ENCODE peak calls at places on chromosomes 6 and 20, in seven cellular contexts. One of them, this sample, is unnamed.

GRCh38 chr6:100488231-100488630 is 23.5 kb upstream of the SIM1 start:
- DNase-seq in effector memory CD8-positive, alpha-beta T cell: no peak
- DNase-seq in LoVo: no peak
- DNase-seq in Right ventricle myocardium superior: no peak
- DNase-seq in CD8-positive, alpha-beta T cell: no peak
- DNase-seq in amygdala: no peak
- DNase-seq in foreskin melanocyte: no peak
- DNase-seq in this sample: no peak

GRCh38 chr20:48419173-48419572 is 408.6 kb downstream of the PREX1 start:
- DNase-seq in effector memory CD8-positive, alpha-beta T cell: no peak
- DNase-seq in LoVo: no peak
- DNase-seq in Right ventricle myocardium superior: no peak
- DNase-seq in CD8-positive, alpha-beta T cell: no peak
- DNase-seq in amygdala: no peak
- DNase-seq in foreskin melanocyte: no peak
- DNase-seq in this sample: no peak

GRCh38 chr6:126724821-126725220 is 384.9 kb downstream of the CENPW start:
- DNase-seq in effector memory CD8-positive, alpha-beta T cell: no peak
- DNase-seq in LoVo: no peak
- DNase-seq in Right ventricle myocardium superior: no peak
- DNase-seq in CD8-positive, alpha-beta T cell: no peak
- DNase-seq in amygdala: no peak
- DNase-seq in foreskin melanocyte: no peak
- DNase-seq in this sample: no peak

GRCh38 chr6:50907565-50907964 is 88.9 kb downstream of the TFAP2B start:
- DNase-seq in effector memory CD8-positive, alpha-beta T cell: no peak
- DNase-seq in LoVo: no peak
- DNase-seq in Right ventricle myocardium superior: no peak
- DNase-seq in CD8-positive, alpha-beta T cell: no peak
- DNase-seq in amygdala: no peak
- DNase-seq in foreskin melanocyte: no peak
- DNase-seq in this sample: no peak

GRCh38 chr6:121686611-121687023 is 251.2 kb downstream of the GJA1 start:
- DNase-seq in effector memory CD8-positive, alpha-beta T cell: no peak
- DNase-seq in LoVo: no peak
- DNase-seq in Right ventricle myocardium superior: no peak
- DNase-seq in CD8-positive, alpha-beta T cell: no peak
- DNase-seq in amygdala: no peak
- DNase-seq in foreskin melanocyte: no peak
- DNase-seq in this sample: no peak

GRCh38 chr20:58677205-58677604 is 15.4 kb upstream of the NPEPL1 start:
- DNase-seq in effector memory CD8-positive, alpha-beta T cell: no peak
- DNase-seq in LoVo: no peak
- DNase-seq in Right ventricle myocardium superior: no peak
- DNase-seq in CD8-positive, alpha-beta T cell: no peak
- DNase-seq in amygdala: no peak
- DNase-seq in foreskin melanocyte: no peak
- DNase-seq in this sample: no peak

GRCh38 chr20:47652794-47653193 is 132.5 kb downstream of the SULF2 start:
- DNase-seq in effector memory CD8-positive, alpha-beta T cell: no peak
- DNase-seq in LoVo: no peak
- DNase-seq in Right ventricle myocardium superior: no peak
- DNase-seq in CD8-positive, alpha-beta T cell: no peak
- DNase-seq in amygdala: no peak
- DNase-seq in foreskin melanocyte: no peak
- DNase-seq in this sample: no peak

GRCh38 chr6:142455957-142456589 is 154.3 kb downstream of the ADGRG6 start:
- DNase-seq in effector memory CD8-positive, alpha-beta T cell: no peak
- DNase-seq in LoVo: no peak
- DNase-seq in Right ventricle myocardium superior: no peak
- DNase-seq in CD8-positive, alpha-beta T cell: no peak
- DNase-seq in amygdala: no peak
- DNase-seq in foreskin melanocyte: no peak
- DNase-seq in this sample: no peak

GRCh38 chr20:7596541-7596940 is 343.7 kb downstream of the HAO1 start:
- DNase-seq in effector memory CD8-positive, alpha-beta T cell: no peak
- DNase-seq in LoVo: no peak
- DNase-seq in Right ventricle myocardium superior: no peak
- DNase-seq in CD8-positive, alpha-beta T cell: no peak
- DNase-seq in amygdala: no peak
- DNase-seq in foreskin melanocyte: no peak
- DNase-seq in this sample: no peak

This sample was measured in gastrocnemius medialis.